ENCODE peak calls at places on chromosomes 7 and 10, in eight cellular contexts. S is astrocyte of the spinal cord, C is AG04450, J is posterior vena cava, P is C1 segment of cervical spinal cord, B is pons, Q is glomerular endothelial cell, Z is GM06990. O is an unnamed sample.

GRCh38 chr7:134515569-134516468 is 11.5 kb upstream of the AKR1B10 start:
- DNase-seq in C (peak), Q (no peak), J (no peak), B (no peak), Z (no peak), S (peak), P (no peak), O (peak)

GRCh38 chr7:105136221-105136620 is 122.2 kb downstream of the KMT2E start:
- DNase-seq in S (no peak), Q (no peak), Z (no peak), P (no peak), C (no peak), J (no peak), B (no peak), O (no peak)

GRCh38 chr10:131117416-131118212 is 193.9 kb downstream of the TCERG1L start:
- DNase-seq in C (no peak), Q (no peak), J (no peak), S (no peak), P (no peak), Z (no peak), B (no peak), O (no peak)

GRCh38 chr7:154699421-154699820 is 303.5 kb downstream of the PAXIP1 start:
- DNase-seq in Q (no peak), S (no peak), Z (no peak), J (no peak), P (no peak), B (no peak), C (no peak), O (no peak)

GRCh38 chr7:36286241-36286640 is 103.4 kb upstream of the ANLN start:
- DNase-seq in J (no peak), P (no peak), Z (no peak), B (no peak), Q (no peak), C (no peak), S (no peak), O (no peak)

GRCh38 chr10:17206210-17206709 is 4.8 kb upstream of the TRDMT1 start:
- DNase-seq in C (no peak), P (no peak), Q (no peak), S (peak), B (no peak), J (no peak), Z (no peak), O (no peak)

GRCh38 chr7:42457663-42458062 is 220.7 kb upstream of the GLI3 start:
- DNase-seq in C (no peak), S (no peak), B (no peak), Z (no peak), J (no peak), Q (no peak), P (no peak), O (no peak)

GRCh38 chr10:101818958-101819633 is 852 bp upstream of the OGA start:
- DNase-seq in P (no peak), J (no peak), Z (no peak), S (no peak), B (no peak), Q (no peak), C (no peak), O (no peak)

GRCh38 chr7:29349362-29349761 is 154.8 kb downstream of the CHN2 start:
- DNase-seq in J (no peak), S (no peak), B (no peak), C (no peak), P (no peak), Z (no peak), Q (no peak), O (no peak)

GRCh38 chr7:81503321-81503720 is 266.5 kb downstream of the HGF start:
- DNase-seq in J (no peak), P (no peak), C (no peak), S (no peak), Q (no peak), B (no peak), Z (no peak), O (no peak)

GRCh38 chr7:127885843-127886242 is 145.4 kb downstream of the LRRC4 start:
- DNase-seq in S (peak), Z (no peak), C (no peak), B (peak), J (no peak), P (no peak), Q (no peak), O (peak)

GRCh38 chr10:117552759-117553158 is 10.2 kb downstream of the EMX2 start:
- DNase-seq in J (peak), C (no peak), Q (no peak), S (no peak), B (no peak), Z (no peak), P (no peak), O (no peak)

GRCh38 chr7:45237788-45238461 is 80.3 kb downstream of the RAMP3 start:
- DNase-seq in Z (no peak), B (no peak), Q (no peak), P (no peak), S (no peak), J (no peak), C (no peak), O (no peak)

GRCh38 chr10:112792487-112793196 is 157.4 kb upstream of the TCF7L2 start:
- DNase-seq in P (no peak), Z (no peak), Q (no peak), B (peak), S (peak), C (no peak), J (peak), O (no peak)

GRCh38 chr7:157302314-157302711 is 34.5 kb upstream of the DNAJB6 start:
- DNase-seq in C (no peak), Z (peak), B (peak), P (no peak), S (peak), J (peak), Q (no peak), O (no peak)

GRCh38 chr10:91253300-91253699 is 32.8 kb downstream of the PCGF5 start:
- DNase-seq in C (no peak), Z (no peak), P (no peak), J (no peak), B (no peak), Q (no peak), S (no peak), O (no peak)

GRCh38 chr7:1539346-1540321 is 9.1 kb downstream of the MAFK start:
- DNase-seq in Z (no peak), B (no peak), J (peak), P (no peak), C (no peak), Q (no peak), S (peak), O (no peak)

GRCh38 chr10:79007843-79008319 is 60.9 kb upstream of the ZMIZ1 start:
- DNase-seq in Q (no peak), P (no peak), S (no peak), B (no peak), J (no peak), Z (no peak), C (no peak), O (no peak)

GRCh38 chr7:127924874-127925273 is 106.4 kb downstream of the LRRC4 start:
- DNase-seq in S (no peak), Z (no peak), C (no peak), B (no peak), P (no peak), J (no peak), Q (no peak), O (no peak)

GRCh38 chr10:125158528-125159485 is 1.6 kb downstream of the CTBP2 start:
- DNase-seq in Q (no peak), Z (no peak), P (peak), J (peak), B (peak), S (peak), C (no peak), O (no peak)

GRCh38 chr7:68888971-68889385 is 709.3 kb upstream of the AUTS2 start:
- DNase-seq in B (no peak), J (no peak), Z (no peak), Q (no peak), P (no peak), S (no peak), C (no peak), O (no peak)